ENCODE peak calls at places on chromosome 11, in five cellular contexts. One of them, this sample, is unnamed.

GRCh38 chr11:101478587-101479375 is 105.0 kb downstream of the TRPC6 start:
- DNase-seq in mucosa of descending colon: no peak
- DNase-seq in neuronal stem cell: no peak
- DNase-seq in AG04450: no peak
- DNase-seq in IMR-90: no peak
- DNase-seq in this sample: no peak

GRCh38 chr11:69515271-69516245 is 34.1 kb downstream of the LINC01488 start:
- DNase-seq in IMR-90: no peak
- DNase-seq in mucosa of descending colon: peak
- DNase-seq in AG04450: no peak
- DNase-seq in neuronal stem cell: no peak
- DNase-seq in this sample: no peak

GRCh38 chr11:2743427-2744110 is 43.8 kb upstream of the KCNQ1OT1 start:
- DNase-seq in AG04450: no peak
- DNase-seq in mucosa of descending colon: no peak
- DNase-seq in IMR-90: no peak
- DNase-seq in neuronal stem cell: no peak
- DNase-seq in this sample: no peak

GRCh38 chr11:45527898-45528297 is 137.5 kb downstream of the CHST1 start:
- DNase-seq in neuronal stem cell: no peak
- DNase-seq in IMR-90: no peak
- DNase-seq in mucosa of descending colon: no peak
- DNase-seq in AG04450: no peak
- DNase-seq in this sample: no peak

GRCh38 chr11:17402486-17402885 is 14.0 kb upstream of the KCNJ11 start:
- DNase-seq in mucosa of descending colon: no peak
- DNase-seq in AG04450: no peak
- DNase-seq in neuronal stem cell: no peak
- DNase-seq in IMR-90: no peak
- DNase-seq in this sample: no peak

GRCh38 chr11:118120793-118121192 is 31.8 kb downstream of the SCN4B start:
- DNase-seq in mucosa of descending colon: no peak
- DNase-seq in AG04450: no peak
- DNase-seq in IMR-90: no peak
- DNase-seq in neuronal stem cell: no peak
- DNase-seq in this sample: no peak

GRCh38 chr11:129639300-129639699 is 176.3 kb upstream of the TMEM45B start:
- DNase-seq in AG04450: peak
- DNase-seq in neuronal stem cell: no peak
- DNase-seq in mucosa of descending colon: no peak
- DNase-seq in IMR-90: peak
- DNase-seq in this sample: no peak

GRCh38 chr11:12075822-12076821 is 34.3 kb upstream of the MICAL2 start:
- DNase-seq in IMR-90: peak
- DNase-seq in neuronal stem cell: no peak
- DNase-seq in mucosa of descending colon: no peak
- DNase-seq in AG04450: peak
- DNase-seq in this sample: no peak

GRCh38 chr11:1478544-1478943 is 8.0 kb downstream of the MOB2 start:
- DNase-seq in neuronal stem cell: no peak
- DNase-seq in AG04450: no peak
- DNase-seq in mucosa of descending colon: peak
- DNase-seq in IMR-90: no peak
- DNase-seq in this sample: no peak

GRCh38 chr11:86202013-86202336 is 42.6 kb upstream of the EED start:
- DNase-seq in mucosa of descending colon: no peak
- DNase-seq in AG04450: no peak
- DNase-seq in neuronal stem cell: no peak
- DNase-seq in IMR-90: no peak
- DNase-seq in this sample: no peak

GRCh38 chr11:75371930-75372876 is 20.7 kb upstream of the ARRB1 start:
- DNase-seq in neuronal stem cell: no peak
- DNase-seq in IMR-90: no peak
- DNase-seq in mucosa of descending colon: peak
- DNase-seq in AG04450: no peak
- DNase-seq in this sample: no peak

GRCh38 chr11:118889796-118890195 is 6.1 kb downstream of the CXCR5 start:
- DNase-seq in AG04450: no peak
- DNase-seq in neuronal stem cell: no peak
- DNase-seq in IMR-90: no peak
- DNase-seq in mucosa of descending colon: no peak
- DNase-seq in this sample: no peak

GRCh38 chr11:26557666-26558065 is 14.4 kb downstream of the MUC15 start:
- DNase-seq in neuronal stem cell: no peak
- DNase-seq in mucosa of descending colon: no peak
- DNase-seq in AG04450: no peak
- DNase-seq in IMR-90: no peak
- DNase-seq in this sample: no peak

GRCh38 chr11:7579226-7579825 is 65.5 kb downstream of the PPFIBP2 start:
- DNase-seq in AG04450: no peak
- DNase-seq in IMR-90: peak
- DNase-seq in mucosa of descending colon: no peak
- DNase-seq in neuronal stem cell: no peak
- DNase-seq in this sample: no peak

GRCh38 chr11:73321342-73322110 is 13.4 kb downstream of the ARHGEF17 start:
- DNase-seq in IMR-90: peak
- DNase-seq in neuronal stem cell: no peak
- DNase-seq in mucosa of descending colon: peak
- DNase-seq in AG04450: no peak
- DNase-seq in this sample: no peak

GRCh38 chr11:101090679-101091270 is 38.8 kb downstream of the PGR start:
- DNase-seq in neuronal stem cell: no peak
- DNase-seq in mucosa of descending colon: no peak
- DNase-seq in IMR-90: no peak
- DNase-seq in AG04450: no peak
- DNase-seq in this sample: no peak

GRCh38 chr11:134589155-134589554 is 177.1 kb upstream of the B3GAT1 start:
- DNase-seq in mucosa of descending colon: no peak
- DNase-seq in neuronal stem cell: no peak
- DNase-seq in AG04450: no peak
- DNase-seq in IMR-90: no peak
- DNase-seq in this sample: no peak

GRCh38 chr11:94680426-94680825 is 87.7 kb upstream of the AMOTL1 start:
- DNase-seq in neuronal stem cell: no peak
- DNase-seq in IMR-90: no peak
- DNase-seq in mucosa of descending colon: no peak
- DNase-seq in AG04450: no peak
- DNase-seq in this sample: no peak

GRCh38 chr11:33893711-33894401 is 2.0 kb upstream of the LMO2 start:
- DNase-seq in mucosa of descending colon: no peak
- DNase-seq in AG04450: no peak
- DNase-seq in IMR-90: no peak
- DNase-seq in neuronal stem cell: no peak
- DNase-seq in this sample: no peak

GRCh38 chr11:2561283-2562180 is 116.7 kb downstream of the KCNQ1 start:
- DNase-seq in mucosa of descending colon: peak
- DNase-seq in AG04450: no peak
- DNase-seq in neuronal stem cell: no peak
- DNase-seq in IMR-90: no peak
- DNase-seq in this sample: no peak

GRCh38 chr11:134647066-134647746 is 235.2 kb upstream of the B3GAT1 start:
- DNase-seq in IMR-90: no peak
- DNase-seq in neuronal stem cell: no peak
- DNase-seq in AG04450: no peak
- DNase-seq in mucosa of descending colon: no peak
- DNase-seq in this sample: no peak

GRCh38 chr11:62839050-62840015 is at the start of gene WDR74:
- DNase-seq in mucosa of descending colon: peak
- DNase-seq in IMR-90: peak
- DNase-seq in neuronal stem cell: peak
- DNase-seq in AG04450: peak
- DNase-seq in this sample: peak

GRCh38 chr11:69642549-69642912 is 1.6 kb downstream of the CCND1 start:
- DNase-seq in IMR-90: no peak
- DNase-seq in AG04450: no peak
- DNase-seq in neuronal stem cell: no peak
- DNase-seq in mucosa of descending colon: peak
- DNase-seq in this sample: no peak

GRCh38 chr11:59707371-59707770 is 6.3 kb downstream of the OR10V1 start:
- DNase-seq in IMR-90: no peak
- DNase-seq in AG04450: no peak
- DNase-seq in neuronal stem cell: no peak
- DNase-seq in mucosa of descending colon: no peak
- DNase-seq in this sample: no peak

GRCh38 chr11:44813401-44813800 is 86.6 kb downstream of the TSPAN18 start:
- DNase-seq in AG04450: no peak
- DNase-seq in mucosa of descending colon: no peak
- DNase-seq in neuronal stem cell: no peak
- DNase-seq in IMR-90: no peak
- DNase-seq in this sample: no peak

GRCh38 chr11:129374993-129375721 is 491 bp upstream of the BARX2 start:
- DNase-seq in IMR-90: no peak
- DNase-seq in mucosa of descending colon: peak
- DNase-seq in neuronal stem cell: peak
- DNase-seq in AG04450: no peak
- DNase-seq in this sample: no peak

GRCh38 chr11:65576867-65577755 is 1.3 kb downstream of the EHBP1L1 start:
- DNase-seq in AG04450: no peak
- DNase-seq in mucosa of descending colon: peak
- DNase-seq in neuronal stem cell: no peak
- DNase-seq in IMR-90: peak
- DNase-seq in this sample: no peak

GRCh38 chr11:115081972-115082371 is 403.6 kb downstream of the NXPE2 start:
- DNase-seq in IMR-90: no peak
- DNase-seq in AG04450: no peak
- DNase-seq in neuronal stem cell: no peak
- DNase-seq in mucosa of descending colon: no peak
- DNase-seq in this sample: no peak

GRCh38 chr11:69437001-69437875 is 44.2 kb upstream of the LINC01488 start:
- DNase-seq in AG04450: no peak
- DNase-seq in IMR-90: no peak
- DNase-seq in neuronal stem cell: no peak
- DNase-seq in mucosa of descending colon: no peak
- DNase-seq in this sample: no peak

GRCh38 chr11:132941024-132941646 is 591.2 kb downstream of the OPCML start:
- DNase-seq in AG04450: peak
- DNase-seq in IMR-90: peak
- DNase-seq in mucosa of descending colon: no peak
- DNase-seq in neuronal stem cell: peak
- DNase-seq in this sample: no peak

GRCh38 chr11:61545921-61546320 is 35.0 kb downstream of the SYT7 start:
- DNase-seq in neuronal stem cell: no peak
- DNase-seq in AG04450: no peak
- DNase-seq in IMR-90: no peak
- DNase-seq in mucosa of descending colon: no peak
- DNase-seq in this sample: no peak

GRCh38 chr11:134524201-134524600 is 112.2 kb upstream of the B3GAT1 start:
- DNase-seq in mucosa of descending colon: no peak
- DNase-seq in IMR-90: no peak
- DNase-seq in AG04450: no peak
- DNase-seq in neuronal stem cell: no peak
- DNase-seq in this sample: no peak

This sample was measured in esophagus squamous epithelium.